ENCODE peak calls at places on chromosomes 13 and 19, in seven cellular contexts. R, G, Y, O, A, E and X are unnamed samples.

GRCh38 chr19:30060872-30061556 is 119.0 kb downstream of the URI1 start:
- DNase-seq in R (peak; percentile 59), G (no peak), Y (no peak), O (no peak), A (no peak), E (no peak), X (no peak)

GRCh38 chr13:27112006-27112405 is 59.6 kb downstream of the USP12 start:
- DNase-seq in R (no peak), G (no peak), Y (no peak), O (no peak), A (no peak), E (no peak), X (no peak)

GRCh38 chr19:42531313-42531712 is 3.0 kb upstream of the CEACAM1 start:
- DNase-seq in R (no peak), G (no peak), Y (no peak), O (no peak), A (no peak), E (no peak), X (no peak)

GRCh38 chr13:99797716-99798115 is 173.9 kb downstream of the ZIC5 start:
- DNase-seq in R (no peak), G (no peak), Y (no peak), O (no peak), A (no peak), E (no peak), X (no peak)

GRCh38 chr19:17490411-17490810 is 20.1 kb downstream of the SLC27A1 start:
- DNase-seq in R (no peak), G (no peak), Y (no peak), O (no peak), A (no peak), E (no peak), X (no peak)

GRCh38 chr19:40232479-40232878 is 6.0 kb upstream of the CCNP start:
- DNase-seq in R (no peak), G (no peak), Y (no peak), O (no peak), A (no peak), E (no peak), X (no peak)

GRCh38 chr13:113666324-113666660 is 727 bp upstream of the GRK1 start:
- DNase-seq in R (no peak), G (no peak), Y (peak; percentile 4), O (no peak), A (peak; percentile 11), E (peak; percentile 42), X (no peak)

GRCh38 chr13:108269601-108270328 is at the start of gene TNFSF13B:
- DNase-seq in R (peak; percentile 15), G (peak; percentile 18), Y (peak; percentile 57), O (peak; percentile 68), A (peak; percentile 43), E (no peak), X (no peak)

GRCh38 chr13:49444517-49445395 is 682 bp downstream of the SETDB2 start:
- DNase-seq in R (peak; percentile 8), G (no peak), Y (peak; percentile 35), O (peak; percentile 59), A (no peak), E (no peak), X (peak; percentile 48)

GRCh38 chr19:55305983-55306562 is 19.1 kb downstream of the TMEM150B start:
- DNase-seq in R (no peak), G (no peak), Y (no peak), O (no peak), A (no peak), E (no peak), X (no peak)

GRCh38 chr19:3981373-3981735 is 3.9 kb downstream of the EEF2 start:
- DNase-seq in R (no peak), G (no peak), Y (no peak), O (no peak), A (no peak), E (no peak), X (no peak)

GRCh38 chr13:78317030-78317429 is 286.3 kb downstream of the POU4F1 start:
- DNase-seq in R (peak; percentile 0), G (no peak), Y (no peak), O (no peak), A (no peak), E (no peak), X (peak; percentile 1)

DNA sequence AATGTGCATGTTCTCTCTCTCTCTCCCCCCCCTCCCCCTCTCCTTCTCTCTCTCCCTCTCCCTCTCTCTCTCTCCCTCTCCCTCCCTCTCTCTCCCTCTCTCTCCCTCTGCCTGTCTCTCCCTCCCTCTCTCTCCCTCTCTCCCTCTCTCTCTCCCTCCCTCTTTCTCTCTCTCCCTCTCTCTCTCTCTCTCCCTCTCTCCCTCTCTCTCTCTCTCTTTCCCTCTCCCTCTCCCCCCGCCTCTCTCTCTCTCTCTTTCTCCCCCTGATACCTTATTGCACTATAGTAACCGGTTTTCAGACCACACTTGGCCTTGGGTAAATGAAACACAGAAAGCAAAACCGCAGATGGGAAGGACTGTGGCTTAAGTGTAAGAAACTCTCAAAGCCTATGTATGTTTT is 34.7 kb upstream of the SPACA7 start:
- DNase-seq in R (no peak), G (no peak), Y (no peak), O (no peak), A (no peak), E (no peak), X (no peak)
- TF ChIP-seq POLR2AphosphoS5 in R (no peak), G (no peak), Y (no peak), O (no peak), A (no peak), E (no peak), X (no peak)

DNA sequence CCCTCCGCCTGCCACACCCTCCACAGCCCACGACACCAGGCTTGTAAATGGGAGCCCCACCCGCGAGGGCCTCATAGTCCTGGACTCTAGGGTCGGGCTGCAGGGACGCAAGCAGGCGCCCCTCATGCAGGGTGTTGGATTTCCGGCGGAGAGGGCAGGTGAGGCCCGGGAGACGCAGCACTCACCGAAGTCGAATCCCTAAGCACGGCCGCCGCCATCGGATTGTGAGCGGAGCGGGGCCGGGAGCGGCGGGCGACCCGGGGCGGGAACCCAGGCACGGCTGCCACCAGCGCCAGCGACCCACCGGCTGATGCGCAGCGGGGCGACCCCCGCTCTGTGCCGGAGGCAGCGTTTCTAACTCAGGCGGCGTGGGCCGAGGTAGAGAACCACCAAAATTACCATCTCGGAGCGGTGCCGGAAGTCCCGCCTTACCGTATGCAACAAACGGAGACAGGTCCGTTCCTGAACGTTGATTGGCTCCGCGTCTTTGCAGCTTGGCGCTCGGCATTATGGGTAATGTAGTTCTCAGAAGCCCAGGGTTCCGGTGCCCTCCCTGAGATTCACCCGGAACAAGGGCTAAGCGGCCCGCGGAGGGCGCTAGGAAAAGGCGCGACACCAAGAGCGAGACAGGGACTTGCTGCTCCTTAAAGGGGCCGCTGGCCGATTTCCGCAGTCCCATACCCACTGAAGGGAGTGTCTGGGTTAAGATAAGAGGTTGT is at the start of gene ZNF416:
- DNase-seq in R (peak; percentile 98), G (peak; percentile 96), Y (peak; percentile 97), O (peak; percentile 98), A (peak; percentile 97), E (peak; percentile 98), X (peak; percentile 99)
- H3K9me3 ChIP-seq in R (peaks cover 7% of the 10 kb centered on the region), G (peaks cover 11% of the 10 kb centered on the region), Y (peaks cover 37% of the 10 kb centered on the region), O (peaks cover 58% of the 10 kb centered on the region), A (peaks cover 47% of the 10 kb centered on the region), E (peaks cover 30% of the 10 kb centered on the region), X (peaks cover 48% of the 10 kb centered on the region)

DNA sequence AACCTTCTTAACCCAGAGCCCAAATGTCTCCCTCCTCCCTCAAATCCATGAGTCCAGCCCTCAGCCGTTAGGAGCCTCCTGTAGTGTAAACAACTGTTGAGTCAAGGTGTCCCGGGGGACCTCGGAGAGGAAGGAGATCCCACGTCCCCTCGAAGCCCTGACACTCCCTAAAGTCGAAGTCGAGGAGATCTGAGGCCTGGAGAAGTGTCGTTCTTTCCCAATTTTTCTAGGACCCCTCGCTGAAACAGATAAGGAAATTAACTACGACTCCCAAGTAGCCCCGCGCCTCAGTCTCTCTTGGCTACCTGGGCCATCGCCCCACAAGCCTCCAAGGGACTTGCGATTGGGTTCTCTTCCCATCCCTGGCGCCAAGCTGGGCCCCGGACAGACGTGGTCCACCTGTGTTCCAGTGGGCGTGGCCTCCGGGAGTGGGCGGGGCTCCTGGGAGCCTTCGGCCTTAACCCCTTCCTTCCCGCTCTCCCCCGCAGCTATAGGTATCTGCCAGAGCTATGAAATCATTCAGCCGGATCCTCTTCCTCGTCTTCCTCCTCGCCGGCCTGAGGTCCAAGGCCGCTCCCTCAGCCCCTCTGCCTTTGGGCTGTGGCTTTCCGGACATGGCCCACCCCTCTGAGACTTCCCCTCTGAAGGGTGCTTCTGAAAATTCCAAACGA is 869 bp downstream of the GFY start:
- DNase-seq in R (no peak), G (no peak), Y (no peak), O (no peak), A (no peak), E (no peak), X (no peak)
- H3K27me3 ChIP-seq in R (peaks cover 99% of the 10 kb centered on the region), G (peaks cover 80% of the 10 kb centered on the region), Y (peaks cover 100% of the 10 kb centered on the region), O (peaks cover 82% of the 10 kb centered on the region), A (peaks cover 100% of the 10 kb centered on the region), E (peaks cover 96% of the 10 kb centered on the region), X (peaks cover 7% of the 10 kb centered on the region)

GRCh38 chr13:98536729-98537128 is 40.2 kb downstream of the STK24 start:
- DNase-seq in R (no peak), G (no peak), Y (no peak), O (no peak), A (no peak), E (no peak), X (no peak)
- TF ChIP-seq POLR2AphosphoS5 in R (no peak), G (no peak), Y (no peak), O (no peak), A (no peak), E (no peak), X (no peak)